ENCODE peak calls at places on chromosomes 7 and 10, in eight cellular contexts. Z is body of pancreas, N is A549, L is H1, P is transverse colon, J is sigmoid colon, U is tibial nerve, F is heart left ventricle. X is an unnamed sample.

GRCh38 chr7:30165590-30165989 is 30.8 kb downstream of the MTURN start:
- DNase-seq in Z (no peak), N (no peak), L (no peak), P (no peak), J (no peak), U (no peak), F (no peak), X (no peak)

GRCh38 chr10:49598986-49599385 is 11.1 kb upstream of the SLC18A3 start:
- DNase-seq in Z (no peak), N (no peak), L (no peak), P (no peak), J (no peak), U (no peak), F (no peak), X (peak)

GRCh38 chr7:3909128-3909527 is 608.1 kb downstream of the SDK1 start:
- DNase-seq in Z (no peak), N (no peak), L (no peak), P (no peak), J (no peak), U (no peak), F (no peak), X (no peak)

GRCh38 chr7:31092606-31093005 is 40.5 kb downstream of the ADCYAP1R1 start:
- DNase-seq in Z (no peak), N (no peak), L (no peak), P (no peak), J (no peak), U (no peak), F (no peak), X (no peak)

GRCh38 chr10:24331457-24331856 is 122.5 kb downstream of the KIAA1217 start:
- DNase-seq in Z (peak), N (no peak), L (peak), P (peak), J (no peak), U (peak), F (peak), X (no peak)

GRCh38 chr10:104340099-104340594 is 1.9 kb upstream of the ITPRIP start:
- DNase-seq in Z (peak), N (no peak), L (no peak), P (no peak), J (no peak), U (no peak), F (no peak), X (no peak)

GRCh38 chr7:35993113-35993512 is 159.9 kb upstream of the EEPD1 start:
- DNase-seq in Z (no peak), N (no peak), L (no peak), P (no peak), J (no peak), U (no peak), F (no peak), X (no peak)

GRCh38 chr7:2986561-2986960 is 57.1 kb downstream of the CARD11 start:
- DNase-seq in Z (no peak), N (no peak), L (no peak), P (no peak), J (peak), U (no peak), F (no peak), X (no peak)

GRCh38 chr7:2523941-2524807 is 4.6 kb downstream of the LFNG start:
- DNase-seq in Z (peak), N (peak), L (peak), P (peak), J (no peak), U (no peak), F (peak), X (peak)

GRCh38 chr10:11869211-11869610 is 46.1 kb downstream of the PROSER2 start:
- DNase-seq in Z (no peak), N (no peak), L (no peak), P (no peak), J (no peak), U (no peak), F (no peak), X (no peak)

GRCh38 chr10:102389894-102390293 is 5.6 kb upstream of the NFKB2 start:
- DNase-seq in Z (no peak), N (no peak), L (no peak), P (no peak), J (no peak), U (no peak), F (no peak), X (no peak)

GRCh38 chr7:91436655-91437054 is 172.4 kb downstream of the FZD1 start:
- DNase-seq in Z (no peak), N (no peak), L (no peak), P (no peak), J (no peak), U (no peak), F (no peak), X (no peak)

GRCh38 chr7:1290262-1291039 is 57.8 kb downstream of the UNCX start:
- DNase-seq in Z (peak), N (no peak), L (peak), P (no peak), J (no peak), U (no peak), F (peak), X (no peak)

GRCh38 chr10:60606343-60607080 is 171.8 kb upstream of the CDK1 start:
- DNase-seq in Z (no peak), N (no peak), L (no peak), P (no peak), J (no peak), U (no peak), F (no peak), X (no peak)

GRCh38 chr7:78220754-78221153 is 422.2 kb downstream of the PHTF2 start:
- DNase-seq in Z (no peak), N (no peak), L (no peak), P (peak), J (no peak), U (no peak), F (no peak), X (no peak)

GRCh38 chr7:39631736-39632304 is 8.4 kb downstream of the RALA start:
- DNase-seq in Z (peak), N (no peak), L (no peak), P (no peak), J (no peak), U (no peak), F (no peak), X (no peak)

GRCh38 chr7:101823596-101823995 is 6.2 kb downstream of the CUX1 start:
- DNase-seq in Z (no peak), N (no peak), L (no peak), P (no peak), J (no peak), U (no peak), F (no peak), X (no peak)

GRCh38 chr10:75091173-75091572 is 20.3 kb upstream of the SAMD8 start:
- DNase-seq in Z (no peak), N (no peak), L (no peak), P (no peak), J (no peak), U (no peak), F (no peak), X (no peak)

GRCh38 chr10:7908541-7909210 is 90.4 kb downstream of the TAF3 start:
- DNase-seq in Z (peak), N (no peak), L (no peak), P (no peak), J (no peak), U (no peak), F (no peak), X (no peak)

GRCh38 chr10:14654821-14655382 is 119.8 kb downstream of the FAM107B start:
- DNase-seq in Z (no peak), N (no peak), L (no peak), P (no peak), J (no peak), U (no peak), F (no peak), X (no peak)

GRCh38 chr7:155727616-155728015 is 83.2 kb downstream of the RBM33 start:
- DNase-seq in Z (peak), N (no peak), L (no peak), P (no peak), J (no peak), U (no peak), F (no peak), X (no peak)

GRCh38 chr10:26815500-26815899 is 45.3 kb downstream of the ABI1 start:
- DNase-seq in Z (no peak), N (no peak), L (no peak), P (no peak), J (no peak), U (no peak), F (no peak), X (no peak)

GRCh38 chr7:121027761-121028681 is 39.5 kb downstream of the CPED1 start:
- DNase-seq in Z (no peak), N (no peak), L (no peak), P (no peak), J (no peak), U (no peak), F (no peak), X (no peak)

GRCh38 chr10:92274071-92274470 is 16.8 kb downstream of the CPEB3 start:
- DNase-seq in Z (no peak), N (no peak), L (no peak), P (no peak), J (no peak), U (no peak), F (no peak), X (no peak)

GRCh38 chr7:36191292-36191920 is 38.4 kb downstream of the EEPD1 start:
- DNase-seq in Z (no peak), N (no peak), L (no peak), P (no peak), J (peak), U (no peak), F (no peak), X (no peak)

GRCh38 chr10:27635699-27636270 is 109.8 kb downstream of the MKX start:
- DNase-seq in Z (no peak), N (no peak), L (no peak), P (no peak), J (no peak), U (no peak), F (no peak), X (no peak)

GRCh38 chr10:65083222-65083621 is 1562.0 kb downstream of the REEP3 start:
- DNase-seq in Z (no peak), N (no peak), L (no peak), P (no peak), J (no peak), U (no peak), F (no peak), X (no peak)

GRCh38 chr10:49139000-49139865 is 5.4 kb upstream of the FAM170B start:
- DNase-seq in Z (no peak), N (no peak), L (no peak), P (no peak), J (no peak), U (no peak), F (no peak), X (no peak)

GRCh38 chr7:82534687-82535086 is 91.1 kb upstream of the CACNA2D1 start:
- DNase-seq in Z (peak), N (no peak), L (no peak), P (no peak), J (no peak), U (no peak), F (no peak), X (no peak)

GRCh38 chr7:93817561-93817960 is 73.0 kb downstream of the TFPI2 start:
- DNase-seq in Z (no peak), N (no peak), L (no peak), P (no peak), J (no peak), U (no peak), F (no peak), X (no peak)

GRCh38 chr7:157250605-157251228 is 86.1 kb upstream of the DNAJB6 start:
- DNase-seq in Z (peak), N (peak), L (peak), P (peak), J (no peak), U (peak), F (peak), X (no peak)

GRCh38 chr10:71632200-71632820 is 87.3 kb downstream of the C10orf105 start:
- DNase-seq in Z (no peak), N (no peak), L (no peak), P (no peak), J (no peak), U (no peak), F (no peak), X (no peak)

GRCh38 chr7:77200542-77200941 is 923 bp upstream of the FGL2 start:
- DNase-seq in Z (no peak), N (no peak), L (no peak), P (no peak), J (no peak), U (no peak), F (no peak), X (no peak)

GRCh38 chr10:7409045-7409731 is 1.6 kb downstream of the SFMBT2 start:
- DNase-seq in Z (peak), N (peak), L (no peak), P (peak), J (no peak), U (no peak), F (peak), X (no peak)

GRCh38 chr7:87600130-87601124 is at the start of gene ABCB1:
- DNase-seq in Z (peak), N (peak), L (peak), P (peak), J (peak), U (peak), F (peak), X (no peak)

GRCh38 chr10:53839437-53840039 is 961.5 kb downstream of the PCDH15 start:
- DNase-seq in Z (no peak), N (no peak), L (no peak), P (no peak), J (no peak), U (no peak), F (no peak), X (no peak)

GRCh38 chr7:78850093-78850740 is 603.2 kb downstream of the MAGI2 start:
- DNase-seq in Z (no peak), N (no peak), L (no peak), P (no peak), J (no peak), U (no peak), F (no peak), X (no peak)

GRCh38 chr7:44980393-44981034 is 1.7 kb upstream of the MYO1G start:
- DNase-seq in Z (no peak), N (no peak), L (peak), P (no peak), J (no peak), U (peak), F (peak), X (no peak)

GRCh38 chr10:76352300-76352699 is 920.9 kb downstream of the LRMDA start:
- DNase-seq in Z (no peak), N (no peak), L (no peak), P (no peak), J (no peak), U (no peak), F (no peak), X (peak)

GRCh38 chr7:73569042-73569608 is 9.3 kb downstream of the TBL2 start:
- DNase-seq in Z (no peak), N (no peak), L (no peak), P (no peak), J (no peak), U (no peak), F (no peak), X (no peak)
- TF ChIP-seq POLR2A in Z (no peak), N (no peak), L (no peak), P (no peak), J (no peak), U (no peak), F (no peak), X (no peak)

GRCh38 chr7:51043461-51043860 is 260.8 kb upstream of the GRB10 start:
- DNase-seq in Z (no peak), N (no peak), L (no peak), P (no peak), J (no peak), U (no peak), F (no peak), X (no peak)
- TF ChIP-seq POLR2A in Z (no peak), N (no peak), L (no peak), P (no peak), J (no peak), U (no peak), F (no peak), X (no peak)

GRCh38 chr7:82343-83155 is 109.8 kb upstream of the FAM20C start:
- DNase-seq in Z (peak), N (no peak), L (peak), P (peak), J (peak), U (no peak), F (no peak), X (no peak)
- TF ChIP-seq POLR2A in Z (no peak), N (no peak), L (no peak), P (no peak), J (no peak), U (no peak), F (no peak), X (no peak)

DNA sequence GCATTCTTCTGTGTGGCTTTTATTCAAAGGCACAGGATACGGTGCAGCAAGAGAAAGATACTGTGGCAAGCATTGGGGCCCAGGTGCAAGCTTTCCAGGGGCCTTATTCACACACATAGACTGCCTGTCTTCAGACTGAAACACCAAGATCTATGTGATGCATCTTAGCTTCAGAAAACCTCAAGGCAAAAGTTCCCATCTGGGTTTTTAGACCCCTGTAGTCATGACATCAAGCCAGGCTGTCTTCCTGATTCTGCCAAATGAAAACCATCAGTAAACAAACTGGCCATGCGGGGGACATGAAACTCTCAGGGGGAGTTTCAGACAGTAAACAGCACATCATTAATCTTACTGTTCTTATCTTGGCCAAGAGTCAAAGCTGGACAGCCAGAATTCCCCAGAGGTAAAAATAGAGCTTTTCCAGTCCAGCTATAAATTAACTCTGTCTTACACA is 9.8 kb downstream of the AGBL3 start:
- DNase-seq in Z (no peak), N (no peak), L (no peak), P (peak), J (no peak), U (no peak), F (no peak), X (no peak)
- TF ChIP-seq POLR2A in Z (no peak), N (no peak), L (no peak), P (no peak), J (no peak), U (no peak), F (no peak), X (no peak)

GRCh38 chr10:42421812-42422211 is 216.6 kb downstream of the ZNF33B start:
- DNase-seq in Z (no peak), N (no peak), L (no peak), P (no peak), J (no peak), U (no peak), F (no peak), X (no peak)
- TF ChIP-seq POLR2A in Z (no peak), N (no peak), L (no peak), P (no peak), J (no peak), U (no peak), F (no peak), X (no peak)

GRCh38 chr10:80194373-80195045 is 10.8 kb downstream of the ANXA11 start:
- DNase-seq in Z (no peak), N (no peak), L (no peak), P (no peak), J (no peak), U (no peak), F (no peak), X (no peak)

GRCh38 chr10:80196950-80197315 is 8.4 kb downstream of the ANXA11 start:
- DNase-seq in Z (no peak), N (no peak), L (no peak), P (no peak), J (no peak), U (no peak), F (no peak), X (no peak)

GRCh38 chr10:80195046-80195574 is 10.2 kb downstream of the ANXA11 start:
- DNase-seq in Z (peak), N (no peak), L (no peak), P (no peak), J (no peak), U (no peak), F (no peak), X (no peak)

GRCh38 chr10:80197972-80198591 is 7.3 kb downstream of the ANXA11 start:
- DNase-seq in Z (peak), N (no peak), L (no peak), P (no peak), J (no peak), U (no peak), F (no peak), X (no peak)

GRCh38 chr10:80196270-80196949 is 8.9 kb downstream of the ANXA11 start:
- DNase-seq in Z (peak), N (no peak), L (no peak), P (peak), J (no peak), U (no peak), F (peak), X (peak)
- TF ChIP-seq POLR2A in Z (peak), N (no peak), L (no peak), P (peak), J (peak), U (no peak), F (no peak), X (no peak)

GRCh38 chr7:98284335-98285036 is 3.0 kb downstream of the BRI3 start:
- DNase-seq in Z (peak), N (no peak), L (no peak), P (peak), J (peak), U (peak), F (peak), X (peak)

GRCh38 chr7:98287486-98287959 is 6.0 kb downstream of the BRI3 start:
- DNase-seq in Z (peak), N (no peak), L (peak), P (peak), J (no peak), U (no peak), F (no peak), X (no peak)

GRCh38 chr7:98285132-98286092 is 3.9 kb downstream of the BRI3 start:
- DNase-seq in Z (no peak), N (no peak), L (no peak), P (no peak), J (no peak), U (no peak), F (no peak), X (no peak)

GRCh38 chr7:98286701-98287485 is 5.4 kb downstream of the BRI3 start:
- DNase-seq in Z (peak), N (no peak), L (no peak), P (no peak), J (no peak), U (no peak), F (peak), X (no peak)

DNA sequence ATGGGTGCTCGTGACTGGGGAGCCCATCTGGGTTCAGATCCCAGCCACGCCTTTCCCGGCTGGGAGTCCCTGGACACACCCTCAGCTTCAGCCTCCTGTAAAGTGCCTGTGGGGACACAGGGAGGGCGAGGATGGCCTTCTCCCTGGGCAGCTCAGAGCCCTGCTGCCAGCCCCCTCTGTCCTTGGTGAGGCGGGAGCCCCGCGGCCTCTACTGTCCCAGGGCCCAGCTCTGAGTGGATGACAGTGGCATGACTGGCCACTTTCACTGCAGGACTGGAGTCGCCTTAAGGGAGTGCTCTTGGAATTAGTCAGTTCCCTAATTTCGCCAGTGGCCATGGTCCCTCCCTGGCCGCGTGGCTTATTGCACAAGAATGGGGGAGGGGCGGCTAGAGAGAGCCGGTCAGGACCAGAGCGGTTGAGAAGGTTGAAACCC is 4.6 kb downstream of the BRI3 start:
- DNase-seq in Z (peak), N (no peak), L (no peak), P (peak), J (peak), U (peak), F (peak), X (no peak)
- TF ChIP-seq POLR2A in Z (peak), N (no peak), L (no peak), P (no peak), J (no peak), U (no peak), F (peak), X (peak)

GRCh38 chr10:22708772-22709171 is 5.6 kb downstream of the PIP4K2A start:
- DNase-seq in Z (no peak), N (no peak), L (no peak), P (no peak), J (no peak), U (no peak), F (no peak), X (no peak)

GRCh38 chr10:22711373-22711772 is 3.0 kb downstream of the PIP4K2A start:
- DNase-seq in Z (no peak), N (no peak), L (no peak), P (no peak), J (no peak), U (no peak), F (no peak), X (no peak)

GRCh38 chr10:22712959-22713852 is 1.2 kb downstream of the PIP4K2A start:
- DNase-seq in Z (peak), N (no peak), L (no peak), P (peak), J (no peak), U (peak), F (peak), X (peak)

GRCh38 chr10:22712246-22712958 is 2.0 kb downstream of the PIP4K2A start:
- DNase-seq in Z (no peak), N (no peak), L (no peak), P (no peak), J (no peak), U (no peak), F (no peak), X (no peak)

GRCh38 chr10:22710139-22710745 is 4.1 kb downstream of the PIP4K2A start:
- DNase-seq in Z (no peak), N (no peak), L (no peak), P (no peak), J (no peak), U (no peak), F (no peak), X (no peak)
- TF ChIP-seq POLR2A in Z (no peak), N (no peak), L (no peak), P (no peak), J (no peak), U (no peak), F (no peak), X (no peak)